ENCODE peak calls at places on chromosomes 2 and 18, in seven cellular contexts. O is colonic mucosa; X is body of pancreas; M is GM20000; E is kidney epithelial cell; R is GM12865; D is CD4-positive, alpha-beta T cell. Z is an unnamed sample.

GRCh38 chr2:198383392-198383791 is 579.0 kb downstream of the PLCL1 start:
- DNase-seq in O (no peak), X (no peak), M (no peak), E (no peak), R (no peak), D (no peak), Z (no peak)

GRCh38 chr2:126776701-126777619 is 121.0 kb downstream of the GYPC start:
- DNase-seq in O (peak), X (peak), M (peak), E (peak), R (peak), D (peak), Z (peak)

GRCh38 chr2:162073776-162074578 is at the start of gene DPP4:
- DNase-seq in O (peak), X (peak), M (peak), E (no peak), R (peak), D (peak), Z (no peak)

GRCh38 chr2:240419723-240420122 is 15.7 kb upstream of the GPC1 start:
- DNase-seq in O (no peak), X (no peak), M (no peak), E (no peak), R (no peak), D (no peak), Z (no peak)

GRCh38 chr2:96233880-96234316 is 25.3 kb upstream of the STARD7 start:
- DNase-seq in O (no peak), X (no peak), M (peak), E (no peak), R (peak), D (no peak), Z (no peak)

GRCh38 chr2:81324046-81324445 is 1019.5 kb upstream of the LRRTM1 start:
- DNase-seq in O (no peak), X (no peak), M (no peak), E (peak), R (peak), D (no peak), Z (no peak)

GRCh38 chr2:33153008-33153407 is 206.3 kb downstream of the LTBP1 start:
- DNase-seq in O (no peak), X (no peak), M (no peak), E (no peak), R (no peak), D (no peak), Z (no peak)

GRCh38 chr2:109242222-109242653 is 113.2 kb downstream of the SH3RF3 start:
- DNase-seq in O (no peak), X (no peak), M (no peak), E (no peak), R (no peak), D (no peak), Z (no peak)

GRCh38 chr2:189791338-189792042 is 7.2 kb downstream of the PMS1 start:
- DNase-seq in O (no peak), X (no peak), M (no peak), E (no peak), R (peak), D (no peak), Z (no peak)

GRCh38 chr18:75475228-75475627 is 47.7 kb upstream of the SMIM21 start:
- DNase-seq in O (no peak), X (no peak), M (no peak), E (no peak), R (no peak), D (no peak), Z (no peak)

GRCh38 chr2:62801110-62801509 is 95.6 kb downstream of the EHBP1 start:
- DNase-seq in O (no peak), X (no peak), M (no peak), E (no peak), R (no peak), D (no peak), Z (no peak)

GRCh38 chr2:31729442-31730092 is 148.8 kb upstream of the SRD5A2 start:
- DNase-seq in O (no peak), X (no peak), M (peak), E (no peak), R (peak), D (no peak), Z (no peak)

GRCh38 chr2:67309281-67309680 is 87.9 kb upstream of the ETAA1 start:
- DNase-seq in O (no peak), X (peak), M (no peak), E (no peak), R (no peak), D (no peak), Z (no peak)

GRCh38 chr2:7118606-7119503 is 201.6 kb downstream of the RNF144A start:
- DNase-seq in O (no peak), X (no peak), M (peak), E (no peak), R (peak), D (no peak), Z (no peak)

GRCh38 chr18:11154369-11154982 is 5.1 kb upstream of the PIEZO2 start:
- DNase-seq in O (no peak), X (no peak), M (peak), E (peak), R (peak), D (no peak), Z (no peak)

GRCh38 chr2:62112192-62112591 is 83.7 kb upstream of the B3GNT2 start:
- DNase-seq in O (no peak), X (no peak), M (no peak), E (no peak), R (no peak), D (no peak), Z (no peak)

GRCh38 chr2:241391892-241392665 is 36.0 kb downstream of the FARP2 start:
- DNase-seq in O (peak), X (peak), M (peak), E (no peak), R (peak), D (no peak), Z (no peak)

GRCh38 chr2:174350018-174350417 is 15.3 kb downstream of the SP9 start:
- DNase-seq in O (no peak), X (no peak), M (peak), E (no peak), R (no peak), D (no peak), Z (no peak)

GRCh38 chr18:76364282-76365259 is 130.5 kb downstream of the ZNF516 start:
- DNase-seq in O (no peak), X (no peak), M (peak), E (no peak), R (peak), D (no peak), Z (no peak)

GRCh38 chr2:171432969-171433762 is 624 bp downstream of the METTL8 start:
- DNase-seq in O (peak), X (peak), M (peak), E (no peak), R (peak), D (peak), Z (no peak)

GRCh38 chr2:201362396-201362795 is 5.3 kb upstream of the FLACC1 start:
- DNase-seq in O (no peak), X (no peak), M (no peak), E (no peak), R (no peak), D (no peak), Z (no peak)

GRCh38 chr2:15357922-15358321 is 203.2 kb downstream of the NBAS start:
- DNase-seq in O (no peak), X (no peak), M (no peak), E (no peak), R (no peak), D (no peak), Z (no peak)

GRCh38 chr2:45974762-45975408 is 322.3 kb upstream of the EPAS1 start:
- DNase-seq in O (no peak), X (no peak), M (peak), E (no peak), R (peak), D (no peak), Z (no peak)

GRCh38 chr2:174138161-174138560 is 110.2 kb downstream of the OLA1 start:
- DNase-seq in O (no peak), X (no peak), M (no peak), E (no peak), R (peak), D (no peak), Z (no peak)

GRCh38 chr2:31886700-31887099 is 124.1 kb downstream of the MEMO1 start:
- DNase-seq in O (no peak), X (no peak), M (no peak), E (no peak), R (peak), D (no peak), Z (no peak)

GRCh38 chr2:196113061-196113974 is 44.7 kb upstream of the DNAH7 start:
- DNase-seq in O (no peak), X (no peak), M (no peak), E (no peak), R (no peak), D (no peak), Z (no peak)

GRCh38 chr2:164745012-164745797 is 96.4 kb downstream of the COBLL1 start:
- DNase-seq in O (no peak), X (no peak), M (no peak), E (no peak), R (no peak), D (no peak), Z (no peak)

GRCh38 chr2:230929381-230930148 is 4.5 kb upstream of the GPR55 start:
- DNase-seq in O (no peak), X (no peak), M (no peak), E (no peak), R (peak), D (no peak), Z (peak)

GRCh38 chr2:218394298-218395089 is 5.2 kb upstream of the CTDSP1 start:
- DNase-seq in O (no peak), X (no peak), M (no peak), E (no peak), R (no peak), D (no peak), Z (no peak)

GRCh38 chr2:138671566-138671965 is 108.6 kb downstream of the NXPH2 start:
- DNase-seq in O (no peak), X (no peak), M (no peak), E (no peak), R (no peak), D (no peak), Z (no peak)

GRCh38 chr2:45935791-45936622 is 284.5 kb downstream of the PRKCE start:
- DNase-seq in O (peak), X (peak), M (peak), E (peak), R (peak), D (peak), Z (peak)

GRCh38 chr2:215983581-215984351 is 29.6 kb downstream of the MREG start:
- DNase-seq in O (no peak), X (no peak), M (peak), E (no peak), R (peak), D (no peak), Z (no peak)

GRCh38 chr2:230000118-230000841 is 68.4 kb downstream of the SLC16A14 start:
- DNase-seq in O (no peak), X (no peak), M (peak), E (no peak), R (peak), D (no peak), Z (no peak)

GRCh38 chr2:7867858-7868257 is 814.0 kb upstream of the ID2 start:
- DNase-seq in O (no peak), X (no peak), M (no peak), E (no peak), R (peak), D (no peak), Z (no peak)

GRCh38 chr2:121831841-121832240 is 76.4 kb downstream of the TSN start:
- DNase-seq in O (no peak), X (no peak), M (no peak), E (no peak), R (no peak), D (no peak), Z (no peak)

GRCh38 chr18:50630895-50631294 is 71.0 kb downstream of the MAPK4 start:
- DNase-seq in O (no peak), X (no peak), M (no peak), E (no peak), R (no peak), D (no peak), Z (no peak)
- TF ChIP-seq CTCF in O (no peak), X (no peak), M (no peak), E (no peak), R (no peak), D (no peak), Z (no peak)

GRCh38 chr18:50114448-50114847 is 80.5 kb downstream of the MYO5B start:
- DNase-seq in O (no peak), X (no peak), M (no peak), E (no peak), R (no peak), D (no peak), Z (no peak)

GRCh38 chr18:50115095-50115494 is 79.9 kb downstream of the MYO5B start:
- DNase-seq in O (no peak), X (no peak), M (no peak), E (no peak), R (no peak), D (no peak), Z (no peak)

GRCh38 chr18:50107468-50107867 is 87.5 kb downstream of the MYO5B start:
- DNase-seq in O (peak), X (no peak), M (no peak), E (no peak), R (no peak), D (no peak), Z (no peak)

GRCh38 chr18:50113726-50114125 is 81.2 kb downstream of the MYO5B start:
- DNase-seq in O (no peak), X (no peak), M (no peak), E (no peak), R (no peak), D (no peak), Z (no peak)

DNA sequence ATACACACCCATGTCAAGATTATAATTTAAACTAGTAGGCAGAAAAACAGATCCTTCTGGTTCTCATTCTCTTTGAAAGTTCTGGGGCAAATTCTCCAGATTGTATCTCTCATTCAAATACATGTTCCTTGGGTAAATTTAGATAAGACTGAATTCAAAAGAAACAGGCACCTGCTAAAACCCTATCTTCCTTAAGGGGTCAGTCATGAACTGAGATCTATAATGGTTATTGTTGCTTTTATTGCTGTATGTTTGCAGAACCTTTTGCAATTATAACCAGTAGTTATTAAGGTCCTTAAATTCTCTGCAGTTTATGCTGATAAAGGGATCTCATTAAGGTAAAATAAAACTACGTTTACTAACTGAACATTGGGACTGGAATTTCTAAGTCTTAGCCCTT is 83.5 kb downstream of the MYO5B start:
- DNase-seq in O (no peak), X (no peak), M (no peak), E (no peak), R (no peak), D (no peak), Z (no peak)
- TF ChIP-seq CTCF in O (peak), X (peak), M (peak), E (peak), R (peak), D (no peak), Z (no peak)

GRCh38 chr2:34447097-34447496 is 848.0 kb upstream of the FAM98A start:
- DNase-seq in O (no peak), X (no peak), M (no peak), E (no peak), R (no peak), D (no peak), Z (no peak)
- TF ChIP-seq CTCF in O (no peak), X (no peak), M (no peak), E (no peak), R (no peak), D (no peak), Z (no peak)

GRCh38 chr18:22368066-22368465 is 49.6 kb downstream of the CTAGE1 start:
- DNase-seq in O (no peak), X (no peak), M (no peak), E (no peak), R (no peak), D (no peak), Z (no peak)

DNA sequence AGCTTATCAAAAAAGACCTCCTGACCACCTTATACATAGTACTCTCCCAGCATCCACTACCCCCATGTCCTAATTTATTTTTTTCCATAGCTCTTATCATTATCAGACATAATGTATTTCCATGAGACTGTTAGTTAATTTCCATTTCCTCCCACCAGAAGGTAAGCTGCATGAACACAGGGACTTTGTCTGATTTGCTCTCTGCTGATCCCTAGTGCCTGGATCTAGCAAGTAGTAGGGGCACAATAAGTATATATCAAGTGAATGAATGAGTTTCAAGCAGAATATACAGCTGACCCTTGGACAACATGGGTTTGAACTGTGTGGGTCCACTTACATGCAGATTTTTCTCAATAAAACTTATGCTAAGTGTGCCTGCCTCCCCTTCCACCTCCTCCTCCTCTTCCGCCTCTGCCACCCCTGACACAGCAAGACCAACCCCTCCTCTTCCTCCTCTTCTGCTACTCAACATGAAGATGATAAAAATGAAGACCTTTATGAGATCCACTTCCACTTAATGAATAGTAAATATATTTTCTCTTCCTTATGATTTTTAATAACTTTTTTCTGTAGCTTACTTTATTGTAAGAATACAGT is 53.8 kb downstream of the CTAGE1 start:
- DNase-seq in O (no peak), X (no peak), M (no peak), E (no peak), R (no peak), D (no peak), Z (no peak)
- TF ChIP-seq CTCF in O (peak), X (peak), M (no peak), E (peak), R (no peak), D (no peak), Z (no peak)

GRCh38 chr2:167843657-167844056 is 403.7 kb downstream of the STK39 start:
- DNase-seq in O (no peak), X (no peak), M (no peak), E (no peak), R (no peak), D (no peak), Z (no peak)

GRCh38 chr2:167842047-167842446 is 405.3 kb downstream of the STK39 start:
- DNase-seq in O (no peak), X (no peak), M (no peak), E (no peak), R (no peak), D (no peak), Z (no peak)

GRCh38 chr2:167843203-167843602 is 404.2 kb downstream of the STK39 start:
- DNase-seq in O (no peak), X (no peak), M (no peak), E (no peak), R (no peak), D (no peak), Z (no peak)

GRCh38 chr2:167844714-167845530 is 402.5 kb downstream of the STK39 start:
- DNase-seq in O (peak), X (peak), M (no peak), E (no peak), R (peak), D (no peak), Z (no peak)
- TF ChIP-seq CTCF in O (peak), X (no peak), M (peak), E (peak), R (peak), D (no peak), Z (no peak)

GRCh38 chr2:71780162-71780561 is 326.8 kb downstream of the DYSF start:
- DNase-seq in O (no peak), X (no peak), M (peak), E (no peak), R (no peak), D (no peak), Z (no peak)

GRCh38 chr2:71779306-71779855 is 326.0 kb downstream of the DYSF start:
- DNase-seq in O (no peak), X (no peak), M (peak), E (no peak), R (no peak), D (no peak), Z (no peak)

GRCh38 chr2:71777946-71778345 is 324.6 kb downstream of the DYSF start:
- DNase-seq in O (no peak), X (no peak), M (no peak), E (no peak), R (no peak), D (no peak), Z (no peak)

GRCh38 chr2:71776227-71776626 is 322.9 kb downstream of the DYSF start:
- DNase-seq in O (no peak), X (no peak), M (no peak), E (no peak), R (no peak), D (no peak), Z (no peak)

DNA sequence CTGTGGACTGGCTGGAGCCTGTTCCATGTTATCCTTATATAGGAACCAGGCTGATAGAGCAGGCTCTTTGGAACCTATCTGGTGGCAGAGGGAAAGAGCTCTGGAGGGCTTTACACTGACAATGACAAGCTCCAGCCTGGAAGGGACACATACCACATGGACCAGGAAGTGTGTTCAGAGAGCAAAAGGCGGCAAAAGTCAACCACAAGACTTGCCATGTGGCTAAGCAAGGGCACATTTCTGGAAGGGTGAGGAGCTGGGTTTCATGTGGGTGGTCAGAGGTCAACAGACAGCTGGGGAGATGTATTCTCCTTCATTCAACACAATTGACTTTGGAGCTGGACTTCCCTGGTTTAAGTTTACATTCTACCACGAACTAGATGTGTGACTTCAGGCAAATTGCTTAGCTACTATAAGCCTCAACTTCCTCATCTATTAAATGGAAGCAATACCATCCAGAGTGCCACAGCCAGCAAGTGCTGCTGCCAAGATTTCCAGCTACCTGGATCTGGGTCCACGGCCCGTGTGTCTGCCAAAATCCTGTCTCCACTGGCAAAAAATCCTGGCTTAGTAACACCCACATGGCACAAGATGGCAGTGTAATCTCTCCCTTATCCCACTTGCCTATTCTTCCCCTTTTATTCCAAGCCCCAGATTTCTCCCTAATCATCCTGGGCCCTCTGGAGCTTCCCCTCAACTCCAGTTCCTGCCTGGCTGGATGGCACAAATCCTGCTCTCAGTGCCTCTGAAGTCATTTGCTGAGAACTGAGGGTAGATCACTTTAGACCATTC is 325.3 kb downstream of the DYSF start:
- DNase-seq in O (no peak), X (no peak), M (peak), E (no peak), R (no peak), D (no peak), Z (no peak)
- TF ChIP-seq CTCF in O (no peak), X (no peak), M (no peak), E (no peak), R (no peak), D (no peak), Z (no peak)

GRCh38 chr18:52715961-52716360 is 376.0 kb downstream of the DCC start:
- DNase-seq in O (no peak), X (no peak), M (no peak), E (no peak), R (no peak), D (no peak), Z (no peak)

GRCh38 chr18:52715421-52715820 is 375.4 kb downstream of the DCC start:
- DNase-seq in O (no peak), X (no peak), M (no peak), E (no peak), R (no peak), D (no peak), Z (no peak)

GRCh38 chr18:52722904-52723303 is 382.9 kb downstream of the DCC start:
- DNase-seq in O (no peak), X (no peak), M (no peak), E (no peak), R (no peak), D (no peak), Z (no peak)

GRCh38 chr18:52716926-52717325 is 376.9 kb downstream of the DCC start:
- DNase-seq in O (peak), X (peak), M (no peak), E (no peak), R (peak), D (no peak), Z (no peak)
- TF ChIP-seq CTCF in O (peak), X (peak), M (no peak), E (peak), R (no peak), D (no peak), Z (no peak)

Z was measured in omental fat pad.